ENCODE peak calls at places on chromosomes 12 and 14, in four cellular contexts. One of them, this sample, is unnamed.

GRCh38 chr14:38400751-38401150 is 144.9 kb upstream of the CLEC14A start:
- DNase-seq in astrocyte: no peak
- DNase-seq in IMR-90: no peak
- DNase-seq in endothelial cell of umbilical vein: no peak
- DNase-seq in this sample: no peak

GRCh38 chr12:15910864-15911696 is at the start of gene DERA:
- DNase-seq in endothelial cell of umbilical vein: peak
- DNase-seq in astrocyte: peak
- DNase-seq in IMR-90: peak
- DNase-seq in this sample: peak

GRCh38 chr12:75725505-75726120 is 214.2 kb upstream of the KRR1 start:
- DNase-seq in astrocyte: peak
- DNase-seq in IMR-90: peak
- DNase-seq in endothelial cell of umbilical vein: peak
- DNase-seq in this sample: no peak

GRCh38 chr12:80400591-80400991 is 43.4 kb upstream of the PTPRQ start:
- DNase-seq in astrocyte: peak
- DNase-seq in endothelial cell of umbilical vein: peak
- DNase-seq in IMR-90: no peak
- DNase-seq in this sample: peak

GRCh38 chr14:81801921-81802320 is 268.3 kb upstream of the SEL1L start:
- DNase-seq in IMR-90: no peak
- DNase-seq in astrocyte: no peak
- DNase-seq in endothelial cell of umbilical vein: no peak
- DNase-seq in this sample: no peak

GRCh38 chr12:20006856-20007255 is 361.5 kb upstream of the PDE3A start:
- DNase-seq in IMR-90: no peak
- DNase-seq in endothelial cell of umbilical vein: no peak
- DNase-seq in astrocyte: no peak
- DNase-seq in this sample: no peak

GRCh38 chr12:108560321-108560721 is 652 bp downstream of the SART3 start:
- DNase-seq in IMR-90: peak
- DNase-seq in astrocyte: peak
- DNase-seq in endothelial cell of umbilical vein: peak
- DNase-seq in this sample: peak

GRCh38 chr14:71629765-71630502 is 302.3 kb upstream of the RGS6 start:
- DNase-seq in endothelial cell of umbilical vein: peak
- DNase-seq in IMR-90: peak
- DNase-seq in astrocyte: no peak
- DNase-seq in this sample: peak

GRCh38 chr14:101250948-101251811 is 310.1 kb upstream of the DIO3 start:
- DNase-seq in endothelial cell of umbilical vein: no peak
- DNase-seq in IMR-90: no peak
- DNase-seq in astrocyte: no peak
- DNase-seq in this sample: no peak

GRCh38 chr14:71355324-71356201 is 448.3 kb downstream of the PCNX1 start:
- DNase-seq in endothelial cell of umbilical vein: peak
- DNase-seq in IMR-90: peak
- DNase-seq in astrocyte: peak
- DNase-seq in this sample: peak

GRCh38 chr12:120767071-120768024 is 41.7 kb downstream of the ACADS start:
- DNase-seq in IMR-90: no peak
- DNase-seq in endothelial cell of umbilical vein: no peak
- DNase-seq in astrocyte: no peak
- DNase-seq in this sample: no peak

GRCh38 chr14:79693935-79694334 is 517.4 kb downstream of the DIO2 start:
- DNase-seq in endothelial cell of umbilical vein: no peak
- DNase-seq in astrocyte: no peak
- DNase-seq in IMR-90: no peak
- DNase-seq in this sample: no peak

GRCh38 chr14:93266127-93266526 is 59.1 kb downstream of the UBR7 start:
- DNase-seq in IMR-90: no peak
- DNase-seq in endothelial cell of umbilical vein: no peak
- DNase-seq in astrocyte: no peak
- DNase-seq in this sample: no peak

GRCh38 chr14:93267149-93267711 is 60.2 kb downstream of the UBR7 start:
- DNase-seq in astrocyte: no peak
- DNase-seq in IMR-90: no peak
- DNase-seq in endothelial cell of umbilical vein: no peak
- DNase-seq in this sample: peak

GRCh38 chr14:93268406-93268805 is 61.4 kb downstream of the UBR7 start:
- DNase-seq in IMR-90: no peak
- DNase-seq in endothelial cell of umbilical vein: no peak
- DNase-seq in astrocyte: no peak
- DNase-seq in this sample: no peak

GRCh38 chr14:93271111-93271510 is 61.7 kb downstream of the BTBD7 start:
- DNase-seq in IMR-90: no peak
- DNase-seq in astrocyte: no peak
- DNase-seq in endothelial cell of umbilical vein: peak
- DNase-seq in this sample: no peak

DNA sequence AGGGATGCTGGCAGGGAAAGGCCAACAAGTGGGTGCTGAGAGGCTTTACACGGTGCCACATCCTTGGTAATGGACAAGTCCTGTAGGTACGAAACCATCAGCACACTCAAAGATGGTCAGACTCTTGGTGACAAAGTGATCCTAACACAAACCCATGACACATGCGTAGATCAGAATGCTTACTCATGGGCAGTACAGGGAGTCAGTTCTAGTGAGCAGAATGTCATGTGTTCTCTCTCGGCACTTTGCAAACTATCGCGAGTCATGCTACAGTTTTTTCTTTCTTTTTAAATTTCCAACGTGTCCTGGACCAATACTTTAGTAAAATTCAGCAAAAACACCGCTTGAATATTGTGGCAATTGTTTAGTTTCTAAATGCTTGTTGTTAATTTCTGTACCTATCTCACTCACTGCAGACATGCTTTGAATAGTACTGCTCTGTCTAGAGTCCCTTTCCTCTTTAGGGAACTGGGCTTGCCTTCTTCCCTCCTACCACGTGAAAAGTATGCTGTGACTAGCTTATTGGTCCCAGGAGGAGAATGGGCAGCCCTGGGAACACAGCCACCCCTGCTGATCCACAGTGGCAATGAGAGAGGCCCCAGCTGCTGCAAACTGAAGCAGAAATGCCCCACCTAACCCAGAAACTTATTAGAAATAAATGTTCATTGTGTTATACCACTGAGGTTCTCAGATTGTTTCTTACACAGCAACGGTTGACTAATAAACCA is 62.4 kb downstream of the UBR7 start:
- DNase-seq in astrocyte: peak
- DNase-seq in endothelial cell of umbilical vein: no peak
- DNase-seq in IMR-90: peak
- DNase-seq in this sample: peak
- H3K9ac ChIP-seq in astrocyte: peak
- H3K9ac ChIP-seq in endothelial cell of umbilical vein: no peak
- H3K9ac ChIP-seq in IMR-90: no peak
- H3K9ac ChIP-seq in this sample: no peak

GRCh38 chr12:42794811-42795210 is 205.3 kb upstream of the PRICKLE1 start:
- DNase-seq in endothelial cell of umbilical vein: no peak
- DNase-seq in IMR-90: peak
- DNase-seq in astrocyte: peak
- DNase-seq in this sample: no peak

GRCh38 chr12:42790761-42791151 is 201.2 kb upstream of the PRICKLE1 start:
- DNase-seq in astrocyte: peak
- DNase-seq in IMR-90: peak
- DNase-seq in endothelial cell of umbilical vein: peak
- DNase-seq in this sample: peak

GRCh38 chr12:42789808-42790760 is 200.5 kb upstream of the PRICKLE1 start:
- DNase-seq in IMR-90: no peak
- DNase-seq in astrocyte: peak
- DNase-seq in endothelial cell of umbilical vein: peak
- DNase-seq in this sample: peak

GRCh38 chr12:42791399-42791798 is 201.9 kb upstream of the PRICKLE1 start:
- DNase-seq in endothelial cell of umbilical vein: no peak
- DNase-seq in astrocyte: no peak
- DNase-seq in IMR-90: no peak
- DNase-seq in this sample: no peak

GRCh38 chr12:42792265-42792664 is 202.7 kb upstream of the PRICKLE1 start:
- DNase-seq in endothelial cell of umbilical vein: no peak
- DNase-seq in astrocyte: no peak
- DNase-seq in IMR-90: no peak
- DNase-seq in this sample: no peak
- TF ChIP-seq CTCF in endothelial cell of umbilical vein: no peak
- TF ChIP-seq CTCF in astrocyte: no peak
- TF ChIP-seq CTCF in IMR-90: no peak
- TF ChIP-seq CTCF in this sample: no peak

DNA sequence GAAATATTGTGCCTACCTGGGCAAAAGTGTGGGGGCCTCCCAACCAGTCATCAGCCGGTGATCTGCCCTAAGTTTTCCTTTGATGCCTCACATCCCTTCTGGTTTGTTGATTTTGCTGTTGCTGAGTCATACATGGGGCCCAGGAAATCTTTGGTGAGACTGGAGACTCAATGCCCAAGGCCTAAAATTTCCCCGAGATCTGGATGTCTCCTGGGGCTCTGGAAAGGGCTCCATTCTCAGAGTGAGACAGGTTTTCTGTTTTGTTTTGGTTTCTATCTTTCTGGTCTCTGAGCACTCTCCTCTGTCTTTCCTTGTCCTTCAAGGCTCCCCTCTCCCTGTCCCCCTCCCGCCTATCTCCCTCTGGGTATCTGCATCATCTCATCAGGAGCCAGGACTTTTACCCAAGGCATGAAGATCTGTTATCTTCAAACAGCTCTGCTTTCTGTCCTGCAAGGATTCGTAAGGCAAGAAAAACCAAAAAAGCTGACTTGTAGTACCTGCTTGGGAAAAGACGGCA is 152.8 kb upstream of the MAX start:
- DNase-seq in IMR-90: peak
- DNase-seq in astrocyte: peak
- DNase-seq in endothelial cell of umbilical vein: no peak
- DNase-seq in this sample: peak
- H3K9ac ChIP-seq in IMR-90: no peak
- H3K9ac ChIP-seq in astrocyte: peak
- H3K9ac ChIP-seq in endothelial cell of umbilical vein: no peak
- H3K9ac ChIP-seq in this sample: no peak

GRCh38 chr12:122137229-122137628 is 36.8 kb downstream of the IL31 start:
- DNase-seq in IMR-90: no peak
- DNase-seq in endothelial cell of umbilical vein: no peak
- DNase-seq in astrocyte: no peak
- DNase-seq in this sample: no peak
- TF ChIP-seq CTCF in IMR-90: no peak
- TF ChIP-seq CTCF in endothelial cell of umbilical vein: no peak
- TF ChIP-seq CTCF in astrocyte: no peak
- TF ChIP-seq CTCF in this sample: peak

DNA sequence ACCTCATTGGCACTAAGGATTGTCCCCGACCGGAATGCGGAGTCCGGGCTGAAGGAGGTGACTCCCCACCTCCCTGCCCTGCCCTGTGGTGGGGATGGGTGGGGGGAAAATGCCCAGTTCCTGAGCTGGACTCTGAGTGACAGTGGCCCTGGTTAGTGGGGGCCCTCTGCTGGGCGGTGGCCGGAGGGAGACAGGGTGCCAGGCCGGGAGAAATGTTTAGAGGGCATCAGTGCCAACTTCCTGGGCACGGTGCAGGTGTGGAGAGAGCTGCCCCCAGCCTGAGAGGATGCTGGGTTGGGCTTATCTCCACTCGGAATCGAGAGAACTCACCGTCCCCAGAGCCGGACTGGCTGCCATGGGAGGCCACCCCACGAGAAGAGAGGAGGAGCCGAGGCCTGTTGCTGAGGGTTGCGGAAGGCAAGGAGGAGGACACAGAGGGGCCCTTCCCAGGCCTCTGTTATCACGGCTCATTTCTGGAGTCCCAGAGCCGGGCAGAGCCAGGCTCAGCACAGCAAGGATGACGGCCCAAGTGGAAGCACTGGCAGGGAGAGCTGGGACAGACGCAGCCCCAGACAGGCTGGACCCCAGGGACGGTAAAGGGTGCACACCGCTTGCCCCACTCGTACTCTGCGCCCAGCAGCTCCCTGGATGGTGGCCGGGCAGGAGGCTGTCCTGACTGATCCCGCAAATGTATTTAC is 156.7 kb downstream of the KIF26A start:
- DNase-seq in endothelial cell of umbilical vein: no peak
- DNase-seq in astrocyte: no peak
- DNase-seq in IMR-90: no peak
- DNase-seq in this sample: no peak
- H3K9ac ChIP-seq in endothelial cell of umbilical vein: no peak
- H3K9ac ChIP-seq in astrocyte: no peak
- H3K9ac ChIP-seq in IMR-90: no peak
- H3K9ac ChIP-seq in this sample: no peak